ENCODE peak calls at places on chromosomes 1 and 21, in eight cellular contexts. L is ovary, W is A549, C is prostate gland, R is stomach, D is uterus, M is right lobe of liver, X is suprapubic skin. H is an unnamed sample. For H3K4me1, the result is how much of the 10 kb centered on the place peaks cover.

GRCh38 chr1:198909973-198910372 is 271.1 kb downstream of the PTPRC start:
- DNase-seq in R (no peak), W (no peak), M (no peak), X (no peak), D (no peak), C (no peak), L (no peak), H (no peak)

GRCh38 chr1:89262643-89263042 is 10.0 kb downstream of the GBP5 start:
- DNase-seq in W (no peak), D (no peak), L (no peak), R (no peak), M (no peak), X (no peak), C (no peak), H (no peak)

GRCh38 chr1:206560021-206560716 is 52.1 kb downstream of the EIF2D start:
- DNase-seq in M (no peak), R (peak), C (no peak), W (no peak), L (no peak), D (no peak), X (no peak), H (no peak)

GRCh38 chr21:38752051-38752505 is 53.7 kb upstream of the ETS2 start:
- DNase-seq in D (no peak), L (no peak), W (no peak), R (no peak), X (no peak), M (no peak), C (no peak), H (no peak)

GRCh38 chr1:230544758-230545157 is 97.5 kb upstream of the COG2 start:
- DNase-seq in L (no peak), C (no peak), X (no peak), D (no peak), M (no peak), R (no peak), W (no peak), H (no peak)

GRCh38 chr1:15251807-15252546 is 5.0 kb downstream of the FHAD1 start:
- DNase-seq in M (no peak), W (no peak), R (no peak), C (no peak), X (no peak), D (no peak), L (no peak), H (no peak)

GRCh38 chr1:232767381-232768074 is 37.7 kb upstream of the MAP10 start:
- DNase-seq in C (peak), L (peak), X (peak), M (no peak), W (peak), R (peak), D (peak), H (no peak)

GRCh38 chr1:38918568-38918967 is 23.1 kb downstream of the RHBDL2 start:
- DNase-seq in L (no peak), C (no peak), R (no peak), M (no peak), D (no peak), W (no peak), X (no peak), H (no peak)

GRCh38 chr1:8169364-8170058 is 143.4 kb upstream of the ERRFI1 start:
- DNase-seq in M (peak), X (no peak), D (peak), L (peak), C (peak), R (peak), W (peak), H (peak)

DNA sequence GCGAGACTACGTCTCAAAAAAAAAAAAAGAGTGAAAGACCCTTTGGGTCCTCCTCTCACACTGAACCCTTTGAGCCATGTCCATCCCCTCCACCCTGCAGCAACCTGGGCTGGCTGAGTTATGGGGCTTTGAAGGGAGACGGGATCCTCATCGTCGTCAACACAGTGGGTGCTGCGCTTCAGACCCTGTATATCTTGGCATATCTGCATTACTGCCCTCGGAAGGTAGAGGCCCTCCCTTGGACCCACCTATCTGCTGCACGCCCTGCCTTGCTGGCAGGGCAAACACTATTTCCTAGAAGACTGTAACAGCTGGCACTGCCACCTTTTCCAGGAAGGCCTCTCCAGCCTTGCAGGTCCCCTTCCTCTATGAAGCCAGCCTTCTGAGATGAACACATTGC is 1.1 kb downstream of the SLC50A1 start:
- DNase-seq in R (no peak), D (no peak), C (no peak), X (no peak), W (no peak), L (no peak), M (no peak), H (no peak)
- TF ChIP-seq POLR2A in R (no peak), D (no peak), C (no peak), X (no peak), W (no peak), L (no peak), M (no peak), H (no peak)

DNA sequence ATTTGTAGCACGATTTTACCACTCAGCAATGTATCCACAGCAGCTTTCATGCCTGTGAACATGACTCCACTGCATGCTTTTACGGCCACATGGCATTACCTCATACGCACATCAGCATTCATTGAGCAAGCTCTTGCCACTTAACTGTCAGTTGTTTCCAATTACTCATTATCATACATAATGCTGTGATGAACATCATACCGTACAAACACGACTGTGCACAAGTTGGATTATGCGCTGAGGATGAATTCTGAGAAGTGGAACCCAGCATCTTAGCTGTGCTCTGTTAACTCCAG is 9.6 kb downstream of the UMODL1 start:
- DNase-seq in C (no peak), L (no peak), D (peak), X (no peak), W (no peak), M (no peak), R (no peak), H (no peak)
- H3K27ac ChIP-seq in C (no peak), L (no peak), D (no peak), X (no peak), W (no peak), M (no peak), R (no peak), H (no peak)

GRCh38 chr1:201562257-201562656 is 23.3 kb downstream of the NAV1 start:
- DNase-seq in D (no peak), C (no peak), M (no peak), W (peak), X (peak), R (no peak), L (no peak), H (no peak)
- H3K4me1 ChIP-seq in D (under half), C (under half), M (under half), W (under half), X (under half), R (under half), L (under half), H (half or more)

GRCh38 chr1:1437904-1438376 is 2.5 kb downstream of the VWA1 start:
- DNase-seq in X (no peak), D (no peak), M (peak), W (peak), R (peak), L (no peak), C (no peak), H (no peak)
- TF ChIP-seq POLR2A in X (no peak), D (no peak), M (peak), W (peak), R (no peak), L (no peak), C (no peak), H (no peak)

DNA sequence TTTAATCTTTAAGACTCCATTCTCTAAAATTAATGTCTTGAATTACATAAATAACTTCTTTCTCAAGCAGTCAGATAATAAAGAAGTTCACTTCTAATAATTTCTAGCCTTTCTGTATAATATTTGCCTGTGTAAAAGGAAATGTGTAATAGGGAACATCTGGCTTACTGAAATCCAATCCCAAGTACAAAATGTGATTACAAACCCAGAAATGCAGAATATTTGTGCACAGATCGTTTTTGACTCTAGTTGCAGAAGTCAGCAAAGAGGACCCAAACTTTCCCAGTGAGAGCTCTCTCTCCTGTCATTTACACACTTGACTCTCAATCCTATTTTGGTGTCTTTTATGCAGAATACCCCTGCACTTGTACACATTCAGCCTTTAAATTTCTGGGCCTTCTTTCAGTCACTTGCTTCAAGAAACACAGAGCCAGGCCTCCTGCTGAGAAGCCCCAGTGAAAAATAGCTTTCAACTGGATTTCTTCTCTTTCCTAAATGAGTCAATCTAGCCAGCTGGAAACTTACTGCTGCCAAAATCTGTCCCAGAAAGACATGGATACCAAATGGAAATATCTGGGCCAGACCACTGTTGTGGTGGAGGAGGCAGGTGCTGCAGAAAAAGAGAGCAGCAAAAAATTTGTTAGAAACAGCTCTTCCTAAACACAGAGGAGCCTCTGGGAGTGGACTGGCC is 68.5 kb upstream of the ADAM30 start:
- DNase-seq in W (no peak), D (no peak), X (no peak), R (no peak), C (no peak), M (no peak), L (no peak), H (no peak)
- H3K27ac ChIP-seq in W (no peak), D (peak), X (no peak), R (peak), C (no peak), M (no peak), L (peak), H (peak)

DNA sequence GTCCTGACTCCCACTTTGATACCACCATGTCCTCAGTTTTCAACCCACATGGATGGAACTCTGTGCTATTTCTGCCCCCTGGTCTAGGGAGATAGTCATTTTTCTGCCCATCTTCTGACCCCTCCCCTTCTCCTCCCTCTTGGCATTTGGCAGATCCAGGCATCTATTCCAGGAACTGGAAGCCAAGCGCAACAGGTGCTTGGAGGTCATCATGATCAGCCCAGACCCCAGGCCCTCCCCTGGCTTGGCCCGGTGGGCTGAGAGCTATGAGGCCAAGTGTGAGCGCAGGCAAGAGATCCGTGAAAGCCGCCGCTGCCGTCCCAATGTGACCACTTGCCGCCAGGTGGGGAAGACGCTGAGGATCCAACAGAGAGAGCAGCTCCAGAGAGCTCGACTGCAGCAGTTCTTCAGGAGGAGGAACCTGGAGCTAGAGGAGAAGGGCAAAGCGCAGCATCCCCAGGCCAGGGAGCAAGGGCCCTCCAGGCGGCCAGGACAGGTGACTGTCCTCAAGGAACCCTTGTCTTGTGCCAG is 4.0 kb downstream of the TRAF3IP3 start:
- DNase-seq in X (no peak), D (no peak), R (no peak), M (no peak), W (no peak), C (no peak), L (no peak), H (no peak)
- H3K4me1 ChIP-seq in X (under half), D (under half), R (under half), M (under half), W (under half), C (under half), L (under half), H (under half)

GRCh38 chr1:156600733-156601121 is 552 bp downstream of the GPATCH4 start:
- DNase-seq in L (no peak), M (no peak), X (no peak), W (no peak), R (no peak), C (no peak), D (no peak), H (no peak)

GRCh38 chr1:156602557-156602993 is 1.3 kb upstream of the GPATCH4 start:
- DNase-seq in W (peak), L (no peak), C (peak), D (no peak), R (no peak), X (no peak), M (no peak), H (no peak)

GRCh38 chr1:156601892-156602291 is 613 bp upstream of the GPATCH4 start:
- DNase-seq in M (no peak), L (no peak), X (no peak), R (no peak), C (no peak), D (no peak), W (no peak), H (no peak)

GRCh38 chr1:156599811-156600210 is 1.5 kb downstream of the GPATCH4 start:
- DNase-seq in C (no peak), X (no peak), L (no peak), M (no peak), W (peak), D (no peak), R (no peak), H (no peak)

DNA sequence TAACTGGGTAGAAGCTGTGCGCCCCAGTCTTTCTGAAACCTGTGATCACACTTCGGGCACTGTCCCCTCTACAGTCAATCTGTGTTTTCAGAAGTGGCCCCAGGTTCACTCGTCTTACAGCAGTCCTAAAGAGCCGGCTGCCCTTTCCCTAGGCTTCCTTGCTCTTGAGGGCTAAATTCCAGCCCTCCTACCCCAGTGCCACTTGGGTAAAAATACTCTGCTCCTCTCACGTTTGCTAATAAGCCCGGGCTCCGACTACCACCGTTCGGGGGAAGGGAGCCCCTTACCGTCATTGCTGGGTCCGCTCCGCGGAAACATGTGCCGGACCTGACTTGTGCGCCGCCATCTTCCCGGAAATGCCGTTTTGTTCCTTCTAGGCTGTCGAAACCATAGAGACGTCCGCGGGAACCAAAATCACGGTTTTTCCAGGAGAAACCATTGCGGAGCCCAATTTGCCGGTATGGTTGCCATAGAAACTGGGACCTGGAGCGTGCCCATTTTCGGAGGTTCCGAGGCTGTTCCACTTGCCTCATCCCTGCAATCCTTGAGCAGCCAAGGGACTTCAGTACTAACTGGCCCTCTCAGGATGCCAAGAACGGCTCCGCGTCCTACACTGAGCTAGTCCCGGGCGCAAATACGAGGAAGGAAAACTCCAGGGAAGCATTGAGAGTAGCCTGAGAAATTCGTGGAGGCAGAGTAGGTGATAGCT is at the start of gene GPATCH4:
- DNase-seq in M (peak), L (peak), X (peak), C (peak), R (peak), D (peak), W (peak), H (no peak)
- TF ChIP-seq POLR2A in M (peak), L (no peak), X (peak), C (no peak), R (no peak), D (no peak), W (peak), H (no peak)

DNA sequence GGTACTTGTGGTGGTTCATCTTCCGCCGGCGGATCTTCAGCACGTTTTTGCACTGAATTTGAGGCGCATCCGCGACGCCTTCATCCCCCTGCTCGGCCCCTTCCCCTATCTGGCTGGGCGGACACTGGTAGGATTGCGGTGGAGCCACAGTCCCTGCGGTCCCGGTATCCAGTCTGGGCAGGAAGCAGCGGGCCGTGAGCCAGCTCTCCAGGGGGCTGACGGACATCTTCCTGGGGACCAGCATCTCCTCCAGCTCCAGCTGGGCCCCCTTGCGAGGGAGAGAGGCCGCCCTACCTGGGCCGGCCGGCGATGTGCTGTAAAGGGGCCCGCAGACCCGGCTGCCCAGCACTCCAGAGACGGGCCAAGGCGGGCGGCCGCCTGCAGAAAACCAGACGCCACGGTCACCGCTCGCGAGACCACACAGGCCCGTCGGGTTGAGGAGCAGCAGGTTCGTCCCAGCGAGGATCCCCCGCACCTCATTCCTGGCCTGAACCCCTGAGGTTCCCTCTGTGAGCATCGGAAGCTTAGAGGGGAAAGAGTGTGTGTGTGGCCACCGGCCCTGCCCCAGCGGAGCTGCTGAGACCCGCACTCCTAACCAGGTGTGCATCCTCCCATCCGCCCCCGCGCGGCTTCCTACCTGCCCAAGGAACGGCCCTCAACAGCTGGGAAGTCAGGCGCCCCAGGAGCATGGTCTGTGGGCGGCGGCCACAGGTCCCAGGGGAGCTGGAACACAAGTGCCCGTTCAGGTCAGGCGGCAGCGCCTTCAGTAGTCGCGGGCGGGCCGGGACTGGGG is 743 bp downstream of the AURKAIP1 start:
- DNase-seq in W (no peak), D (no peak), C (no peak), L (peak), M (peak), X (no peak), R (no peak), H (no peak)
- H3K27ac ChIP-seq in W (peak), D (peak), C (peak), L (peak), M (peak), X (peak), R (peak), H (peak)